ENCODE peak calls at places on chromosomes 13 and 19, in five cellular contexts. One of them, this sample, is unnamed.

GRCh38 chr13:71056581-71056980 is 810.4 kb downstream of the DACH1 start:
- DNase-seq in H54: no peak
- DNase-seq in stimulated activated CD4-positive, alpha-beta T cell treated with anti-CD3 and anti-CD28 coated beads, TNF-alpha, amount 100 ng/mL, for 1 hour: no peak
- DNase-seq in thoracic aorta: no peak
- DNase-seq in iPS DF 6.9: no peak
- DNase-seq in this sample: no peak

GRCh38 chr13:20118268-20119140 is 42.3 kb downstream of the GJA3 start:
- DNase-seq in H54: peak; percentile 26
- DNase-seq in stimulated activated CD4-positive, alpha-beta T cell treated with anti-CD3 and anti-CD28 coated beads, TNF-alpha, amount 100 ng/mL, for 1 hour: no peak
- DNase-seq in thoracic aorta: no peak
- DNase-seq in iPS DF 6.9: no peak
- DNase-seq in this sample: peak; percentile 36

GRCh38 chr19:13579388-13580060 is 73.2 kb upstream of the CACNA1A start:
- DNase-seq in H54: no peak
- DNase-seq in stimulated activated CD4-positive, alpha-beta T cell treated with anti-CD3 and anti-CD28 coated beads, TNF-alpha, amount 100 ng/mL, for 1 hour: no peak
- DNase-seq in thoracic aorta: no peak
- DNase-seq in iPS DF 6.9: no peak
- DNase-seq in this sample: peak; percentile 7

GRCh38 chr19:4370418-4371041 is 27.2 kb downstream of the MPND start:
- DNase-seq in H54: no peak
- DNase-seq in stimulated activated CD4-positive, alpha-beta T cell treated with anti-CD3 and anti-CD28 coated beads, TNF-alpha, amount 100 ng/mL, for 1 hour: no peak
- DNase-seq in thoracic aorta: no peak
- DNase-seq in iPS DF 6.9: no peak
- DNase-seq in this sample: no peak

GRCh38 chr13:65921933-65922332 is 1308.2 kb downstream of the PCDH9 start:
- DNase-seq in H54: no peak
- DNase-seq in stimulated activated CD4-positive, alpha-beta T cell treated with anti-CD3 and anti-CD28 coated beads, TNF-alpha, amount 100 ng/mL, for 1 hour: no peak
- DNase-seq in thoracic aorta: no peak
- DNase-seq in iPS DF 6.9: no peak
- DNase-seq in this sample: peak; percentile 59

GRCh38 chr19:15417699-15418098 is 1.1 kb downstream of the AKAP8L start:
- DNase-seq in H54: no peak
- DNase-seq in stimulated activated CD4-positive, alpha-beta T cell treated with anti-CD3 and anti-CD28 coated beads, TNF-alpha, amount 100 ng/mL, for 1 hour: no peak
- DNase-seq in thoracic aorta: no peak
- DNase-seq in iPS DF 6.9: no peak
- DNase-seq in this sample: peak; percentile 38

GRCh38 chr19:39166571-39167391 is 30.0 kb upstream of the NCCRP1 start:
- DNase-seq in H54: no peak
- DNase-seq in stimulated activated CD4-positive, alpha-beta T cell treated with anti-CD3 and anti-CD28 coated beads, TNF-alpha, amount 100 ng/mL, for 1 hour: no peak
- DNase-seq in thoracic aorta: no peak
- DNase-seq in iPS DF 6.9: no peak
- DNase-seq in this sample: no peak

GRCh38 chr19:4371209-4371897 is 28.0 kb downstream of the MPND start:
- DNase-seq in H54: no peak
- DNase-seq in stimulated activated CD4-positive, alpha-beta T cell treated with anti-CD3 and anti-CD28 coated beads, TNF-alpha, amount 100 ng/mL, for 1 hour: no peak
- DNase-seq in thoracic aorta: no peak
- DNase-seq in iPS DF 6.9: no peak
- DNase-seq in this sample: no peak

GRCh38 chr13:73793361-73793760 is 340.8 kb downstream of the KLF12 start:
- DNase-seq in H54: no peak
- DNase-seq in stimulated activated CD4-positive, alpha-beta T cell treated with anti-CD3 and anti-CD28 coated beads, TNF-alpha, amount 100 ng/mL, for 1 hour: no peak
- DNase-seq in thoracic aorta: no peak
- DNase-seq in iPS DF 6.9: no peak
- DNase-seq in this sample: no peak

GRCh38 chr19:18044825-18045304 is 36.9 kb downstream of the ARRDC2 start:
- DNase-seq in H54: no peak
- DNase-seq in stimulated activated CD4-positive, alpha-beta T cell treated with anti-CD3 and anti-CD28 coated beads, TNF-alpha, amount 100 ng/mL, for 1 hour: peak; percentile 72
- DNase-seq in thoracic aorta: no peak
- DNase-seq in iPS DF 6.9: no peak
- DNase-seq in this sample: peak; percentile 65

GRCh38 chr13:41645313-41645712 is 188.0 kb downstream of the RGCC start:
- DNase-seq in H54: no peak
- DNase-seq in stimulated activated CD4-positive, alpha-beta T cell treated with anti-CD3 and anti-CD28 coated beads, TNF-alpha, amount 100 ng/mL, for 1 hour: no peak
- DNase-seq in thoracic aorta: no peak
- DNase-seq in iPS DF 6.9: no peak
- DNase-seq in this sample: peak; percentile 84

GRCh38 chr19:2552859-2553258 is 76.9 kb downstream of the GADD45B start:
- DNase-seq in H54: peak; percentile 48
- DNase-seq in stimulated activated CD4-positive, alpha-beta T cell treated with anti-CD3 and anti-CD28 coated beads, TNF-alpha, amount 100 ng/mL, for 1 hour: peak; percentile 16
- DNase-seq in thoracic aorta: no peak
- DNase-seq in iPS DF 6.9: no peak
- DNase-seq in this sample: no peak

GRCh38 chr19:44476559-44477408 is 23.5 kb downstream of the ZNF180 start:
- DNase-seq in H54: no peak
- DNase-seq in stimulated activated CD4-positive, alpha-beta T cell treated with anti-CD3 and anti-CD28 coated beads, TNF-alpha, amount 100 ng/mL, for 1 hour: no peak
- DNase-seq in thoracic aorta: no peak
- DNase-seq in iPS DF 6.9: no peak
- DNase-seq in this sample: peak; percentile 33

GRCh38 chr13:46022476-46022875 is 30.1 kb downstream of the ZC3H13 start:
- DNase-seq in H54: no peak
- DNase-seq in stimulated activated CD4-positive, alpha-beta T cell treated with anti-CD3 and anti-CD28 coated beads, TNF-alpha, amount 100 ng/mL, for 1 hour: no peak
- DNase-seq in thoracic aorta: no peak
- DNase-seq in iPS DF 6.9: no peak
- DNase-seq in this sample: no peak

GRCh38 chr13:31627097-31627496 is 112.2 kb upstream of the RXFP2 start:
- DNase-seq in H54: no peak
- DNase-seq in stimulated activated CD4-positive, alpha-beta T cell treated with anti-CD3 and anti-CD28 coated beads, TNF-alpha, amount 100 ng/mL, for 1 hour: no peak
- DNase-seq in thoracic aorta: no peak
- DNase-seq in iPS DF 6.9: no peak
- DNase-seq in this sample: peak; percentile 72

GRCh38 chr19:10797078-10797477 is 38.9 kb downstream of the TMED1 start:
- DNase-seq in H54: no peak
- DNase-seq in stimulated activated CD4-positive, alpha-beta T cell treated with anti-CD3 and anti-CD28 coated beads, TNF-alpha, amount 100 ng/mL, for 1 hour: no peak
- DNase-seq in thoracic aorta: no peak
- DNase-seq in iPS DF 6.9: no peak
- DNase-seq in this sample: no peak

GRCh38 chr13:106534844-106535551 is 464 bp downstream of the EFNB2 start:
- DNase-seq in H54: peak; percentile 51
- DNase-seq in stimulated activated CD4-positive, alpha-beta T cell treated with anti-CD3 and anti-CD28 coated beads, TNF-alpha, amount 100 ng/mL, for 1 hour: no peak
- DNase-seq in thoracic aorta: no peak
- DNase-seq in iPS DF 6.9: no peak
- DNase-seq in this sample: peak; percentile 47

GRCh38 chr19:13098291-13099072 is 4.2 kb downstream of the LYL1 start:
- DNase-seq in H54: no peak
- DNase-seq in stimulated activated CD4-positive, alpha-beta T cell treated with anti-CD3 and anti-CD28 coated beads, TNF-alpha, amount 100 ng/mL, for 1 hour: no peak
- DNase-seq in thoracic aorta: no peak
- DNase-seq in iPS DF 6.9: no peak
- DNase-seq in this sample: peak; percentile 67

GRCh38 chr19:41548954-41549688 is 26.8 kb upstream of the CEACAM21 start:
- DNase-seq in H54: no peak
- DNase-seq in stimulated activated CD4-positive, alpha-beta T cell treated with anti-CD3 and anti-CD28 coated beads, TNF-alpha, amount 100 ng/mL, for 1 hour: peak; percentile 45
- DNase-seq in thoracic aorta: no peak
- DNase-seq in iPS DF 6.9: no peak
- DNase-seq in this sample: no peak

GRCh38 chr13:36882829-36883390 is 37.1 kb downstream of the SMAD9 start:
- DNase-seq in H54: no peak
- DNase-seq in stimulated activated CD4-positive, alpha-beta T cell treated with anti-CD3 and anti-CD28 coated beads, TNF-alpha, amount 100 ng/mL, for 1 hour: no peak
- DNase-seq in thoracic aorta: no peak
- DNase-seq in iPS DF 6.9: no peak
- DNase-seq in this sample: no peak

GRCh38 chr19:42111811-42112210 is 20.4 kb downstream of the POU2F2 start:
- DNase-seq in H54: peak; percentile 56
- DNase-seq in stimulated activated CD4-positive, alpha-beta T cell treated with anti-CD3 and anti-CD28 coated beads, TNF-alpha, amount 100 ng/mL, for 1 hour: no peak
- DNase-seq in thoracic aorta: no peak
- DNase-seq in iPS DF 6.9: no peak
- DNase-seq in this sample: peak; percentile 45

GRCh38 chr13:25276748-25277147 is 10.5 kb downstream of the MTMR6 start:
- DNase-seq in H54: peak; percentile 27
- DNase-seq in stimulated activated CD4-positive, alpha-beta T cell treated with anti-CD3 and anti-CD28 coated beads, TNF-alpha, amount 100 ng/mL, for 1 hour: no peak
- DNase-seq in thoracic aorta: no peak
- DNase-seq in iPS DF 6.9: no peak
- DNase-seq in this sample: peak; percentile 36

GRCh38 chr13:75787249-75787940 is 151.3 kb downstream of the LMO7 start:
- DNase-seq in H54: no peak
- DNase-seq in stimulated activated CD4-positive, alpha-beta T cell treated with anti-CD3 and anti-CD28 coated beads, TNF-alpha, amount 100 ng/mL, for 1 hour: no peak
- DNase-seq in thoracic aorta: no peak
- DNase-seq in iPS DF 6.9: no peak
- DNase-seq in this sample: peak; percentile 39

GRCh38 chr13:110338441-110339101 is 31.5 kb downstream of the COL4A2 start:
- DNase-seq in H54: no peak
- DNase-seq in stimulated activated CD4-positive, alpha-beta T cell treated with anti-CD3 and anti-CD28 coated beads, TNF-alpha, amount 100 ng/mL, for 1 hour: no peak
- DNase-seq in thoracic aorta: no peak
- DNase-seq in iPS DF 6.9: no peak
- DNase-seq in this sample: peak; percentile 91

GRCh38 chr19:3851254-3852176 is 17.3 kb downstream of the ZFR2 start:
- DNase-seq in H54: no peak
- DNase-seq in stimulated activated CD4-positive, alpha-beta T cell treated with anti-CD3 and anti-CD28 coated beads, TNF-alpha, amount 100 ng/mL, for 1 hour: no peak
- DNase-seq in thoracic aorta: no peak
- DNase-seq in iPS DF 6.9: no peak
- DNase-seq in this sample: peak; percentile 13

GRCh38 chr19:14363203-14364097 is 17.8 kb upstream of the ADGRE5 start:
- DNase-seq in H54: no peak
- DNase-seq in stimulated activated CD4-positive, alpha-beta T cell treated with anti-CD3 and anti-CD28 coated beads, TNF-alpha, amount 100 ng/mL, for 1 hour: no peak
- DNase-seq in thoracic aorta: peak; percentile 72
- DNase-seq in iPS DF 6.9: peak; percentile 82
- DNase-seq in this sample: peak; percentile 40

GRCh38 chr13:44333950-44334675 is 39.5 kb upstream of the SERP2 start:
- DNase-seq in H54: no peak
- DNase-seq in stimulated activated CD4-positive, alpha-beta T cell treated with anti-CD3 and anti-CD28 coated beads, TNF-alpha, amount 100 ng/mL, for 1 hour: no peak
- DNase-seq in thoracic aorta: no peak
- DNase-seq in iPS DF 6.9: no peak
- DNase-seq in this sample: no peak

GRCh38 chr13:49791214-49791752 is 1.2 kb downstream of the KPNA3 start:
- DNase-seq in H54: no peak
- DNase-seq in stimulated activated CD4-positive, alpha-beta T cell treated with anti-CD3 and anti-CD28 coated beads, TNF-alpha, amount 100 ng/mL, for 1 hour: no peak
- DNase-seq in thoracic aorta: no peak
- DNase-seq in iPS DF 6.9: no peak
- DNase-seq in this sample: peak; percentile 51

GRCh38 chr13:113650275-113650674 is 7.7 kb downstream of the ATP4B start:
- DNase-seq in H54: no peak
- DNase-seq in stimulated activated CD4-positive, alpha-beta T cell treated with anti-CD3 and anti-CD28 coated beads, TNF-alpha, amount 100 ng/mL, for 1 hour: no peak
- DNase-seq in thoracic aorta: no peak
- DNase-seq in iPS DF 6.9: no peak
- DNase-seq in this sample: no peak

GRCh38 chr13:39663958-39664357 is 8.5 kb downstream of the COG6 start:
- DNase-seq in H54: no peak
- DNase-seq in stimulated activated CD4-positive, alpha-beta T cell treated with anti-CD3 and anti-CD28 coated beads, TNF-alpha, amount 100 ng/mL, for 1 hour: no peak
- DNase-seq in thoracic aorta: no peak
- DNase-seq in iPS DF 6.9: no peak
- DNase-seq in this sample: no peak

GRCh38 chr19:3365447-3366103 is 808 bp upstream of the NFIC start:
- DNase-seq in H54: peak; percentile 73
- DNase-seq in stimulated activated CD4-positive, alpha-beta T cell treated with anti-CD3 and anti-CD28 coated beads, TNF-alpha, amount 100 ng/mL, for 1 hour: no peak
- DNase-seq in thoracic aorta: no peak
- DNase-seq in iPS DF 6.9: no peak
- DNase-seq in this sample: peak; percentile 13

GRCh38 chr13:109979186-109979585 is 192.8 kb upstream of the IRS2 start:
- DNase-seq in H54: no peak
- DNase-seq in stimulated activated CD4-positive, alpha-beta T cell treated with anti-CD3 and anti-CD28 coated beads, TNF-alpha, amount 100 ng/mL, for 1 hour: no peak
- DNase-seq in thoracic aorta: no peak
- DNase-seq in iPS DF 6.9: no peak
- DNase-seq in this sample: no peak

GRCh38 chr19:3873151-3873550 is 4.3 kb upstream of the ZFR2 start:
- DNase-seq in H54: no peak
- DNase-seq in stimulated activated CD4-positive, alpha-beta T cell treated with anti-CD3 and anti-CD28 coated beads, TNF-alpha, amount 100 ng/mL, for 1 hour: no peak
- DNase-seq in thoracic aorta: no peak
- DNase-seq in iPS DF 6.9: no peak
- DNase-seq in this sample: no peak

GRCh38 chr13:111897846-111898215 is 169.1 kb upstream of the SOX1 start:
- DNase-seq in H54: no peak
- DNase-seq in stimulated activated CD4-positive, alpha-beta T cell treated with anti-CD3 and anti-CD28 coated beads, TNF-alpha, amount 100 ng/mL, for 1 hour: no peak
- DNase-seq in thoracic aorta: no peak
- DNase-seq in iPS DF 6.9: no peak
- DNase-seq in this sample: no peak

GRCh38 chr13:32415019-32415418 is 12.9 kb downstream of the N4BP2L1 start:
- DNase-seq in H54: no peak
- DNase-seq in stimulated activated CD4-positive, alpha-beta T cell treated with anti-CD3 and anti-CD28 coated beads, TNF-alpha, amount 100 ng/mL, for 1 hour: no peak
- DNase-seq in thoracic aorta: no peak
- DNase-seq in iPS DF 6.9: no peak
- DNase-seq in this sample: no peak

GRCh38 chr13:92390217-92390616 is 836.4 kb upstream of the GPC6 start:
- DNase-seq in H54: no peak
- DNase-seq in stimulated activated CD4-positive, alpha-beta T cell treated with anti-CD3 and anti-CD28 coated beads, TNF-alpha, amount 100 ng/mL, for 1 hour: no peak
- DNase-seq in thoracic aorta: no peak
- DNase-seq in iPS DF 6.9: no peak
- DNase-seq in this sample: no peak

GRCh38 chr19:12833747-12834417 is 497 bp downstream of the RTBDN start:
- DNase-seq in H54: no peak
- DNase-seq in stimulated activated CD4-positive, alpha-beta T cell treated with anti-CD3 and anti-CD28 coated beads, TNF-alpha, amount 100 ng/mL, for 1 hour: no peak
- DNase-seq in thoracic aorta: no peak
- DNase-seq in iPS DF 6.9: no peak
- DNase-seq in this sample: no peak

GRCh38 chr13:113975416-113975815 is 1.5 kb upstream of the C13orf46 start:
- DNase-seq in H54: no peak
- DNase-seq in stimulated activated CD4-positive, alpha-beta T cell treated with anti-CD3 and anti-CD28 coated beads, TNF-alpha, amount 100 ng/mL, for 1 hour: no peak
- DNase-seq in thoracic aorta: peak; percentile 1
- DNase-seq in iPS DF 6.9: no peak
- DNase-seq in this sample: no peak

GRCh38 chr19:13151605-13152355 is 1.6 kb downstream of the IER2 start:
- DNase-seq in H54: peak; percentile 93
- DNase-seq in stimulated activated CD4-positive, alpha-beta T cell treated with anti-CD3 and anti-CD28 coated beads, TNF-alpha, amount 100 ng/mL, for 1 hour: peak; percentile 88
- DNase-seq in thoracic aorta: peak; percentile 89
- DNase-seq in iPS DF 6.9: no peak
- DNase-seq in this sample: peak; percentile 99

GRCh38 chr13:113647351-113648217 is 10.4 kb downstream of the ATP4B start:
- DNase-seq in H54: peak; percentile 82
- DNase-seq in stimulated activated CD4-positive, alpha-beta T cell treated with anti-CD3 and anti-CD28 coated beads, TNF-alpha, amount 100 ng/mL, for 1 hour: no peak
- DNase-seq in thoracic aorta: peak; percentile 60
- DNase-seq in iPS DF 6.9: no peak
- DNase-seq in this sample: peak; percentile 24

This sample was measured in astrocyte of the spinal cord.